ENCODE peak calls at places on chromosomes 2 and 18, in four cellular contexts. K, C, I and F are unnamed samples.

GRCh38 chr2:99825630-99826029 is 316.8 kb downstream of the AFF3 start:
- DNase-seq in C (no peak), I (no peak), K (no peak), F (no peak)

GRCh38 chr2:53058526-53058925 is 709.1 kb upstream of the CHAC2 start:
- DNase-seq in I (no peak), C (peak; percentile 55), K (no peak), F (no peak)

GRCh38 chr2:31828891-31829290 is 181.9 kb downstream of the MEMO1 start:
- DNase-seq in I (no peak), K (no peak), C (no peak), F (no peak)

GRCh38 chr2:130756041-130756720 is 841 bp downstream of the AMER3 start:
- DNase-seq in C (peak; percentile 58), I (no peak), K (no peak), F (peak; percentile 82)

GRCh38 chr2:23433282-23433681 is 48.3 kb downstream of the KLHL29 start:
- DNase-seq in C (no peak), I (no peak), K (peak; percentile 7), F (no peak)

GRCh38 chr2:182616471-182617393 is 99.3 kb upstream of the DNAJC10 start:
- DNase-seq in C (no peak), I (no peak), K (no peak), F (peak; percentile 65)

GRCh38 chr2:105671156-105671555 is 73.6 kb upstream of the NCK2 start:
- DNase-seq in K (no peak), C (no peak), I (peak; percentile 63), F (no peak)

GRCh38 chr2:176653856-176654443 is 384.7 kb downstream of the MTX2 start:
- DNase-seq in I (peak; percentile 25), C (peak; percentile 77), K (peak; percentile 81), F (peak; percentile 69)

GRCh38 chr2:150339951-150340350 is 147.5 kb downstream of the RND3 start:
- DNase-seq in C (no peak), I (no peak), K (no peak), F (no peak)

GRCh38 chr2:233492078-233492477 is 74.5 kb downstream of the USP40 start:
- DNase-seq in K (no peak), I (no peak), C (no peak), F (no peak)

GRCh38 chr2:27370816-27371620 is 602 bp downstream of the SNX17 start:
- DNase-seq in I (peak; percentile 39), K (peak; percentile 56), C (peak; percentile 55), F (no peak)

GRCh38 chr2:168602846-168603406 is 146.9 kb downstream of the CERS6 start:
- DNase-seq in I (no peak), C (no peak), K (no peak), F (no peak)

GRCh38 chr2:237488901-237489860 is 2.1 kb downstream of the MLPH start:
- DNase-seq in C (no peak), K (no peak), I (no peak), F (no peak)

GRCh38 chr18:2970762-2971659 is 41.9 kb downstream of the LPIN2 start:
- DNase-seq in K (no peak), C (no peak), I (no peak), F (no peak)

GRCh38 chr2:172655838-172656573 is 79.6 kb upstream of the RAPGEF4 start:
- DNase-seq in K (no peak), C (no peak), I (no peak), F (no peak)

GRCh38 chr2:161243873-161244272 is 64.4 kb upstream of the PSMD14 start:
- DNase-seq in K (no peak), I (no peak), C (peak; percentile 2), F (no peak)

GRCh38 chr18:35106845-35107148 is 65.6 kb downstream of the MAPRE2 start:
- DNase-seq in C (no peak), I (no peak), K (no peak), F (no peak)

GRCh38 chr2:206984206-206984605 is 44.9 kb downstream of the CPO start:
- DNase-seq in I (no peak), K (no peak), C (no peak), F (no peak)

GRCh38 chr2:221833972-221834371 is 261.9 kb upstream of the EPHA4 start:
- DNase-seq in K (no peak), I (no peak), C (peak; percentile 98), F (peak; percentile 68)

GRCh38 chr2:239375278-239376061 is 25.4 kb downstream of the HDAC4 start:
- DNase-seq in C (no peak), I (no peak), K (no peak), F (no peak)

GRCh38 chr18:28905509-28905908 is 728.6 kb upstream of the CDH2 start:
- DNase-seq in K (no peak), I (no peak), C (no peak), F (no peak)

DNA sequence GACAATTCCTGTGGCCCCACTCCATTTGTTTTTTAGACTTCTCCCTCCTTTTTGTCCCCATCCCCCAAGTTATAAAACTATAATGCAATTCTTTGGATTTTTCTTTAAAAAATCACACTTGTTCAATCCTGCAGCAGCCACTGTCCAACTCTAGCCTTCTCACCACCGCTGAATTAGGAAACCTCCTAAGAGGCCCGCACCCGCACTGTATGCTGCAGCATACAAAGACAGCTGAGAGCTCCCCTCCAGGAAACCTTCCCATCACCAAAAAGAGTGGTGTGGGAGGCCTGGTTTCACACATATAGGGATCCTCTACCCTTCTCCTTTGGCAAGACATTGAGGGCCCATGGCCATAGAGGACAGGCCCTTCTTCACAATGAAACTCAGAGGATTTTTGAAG is 2.9 kb downstream of the PCGF1 start:
- DNase-seq in K (no peak), C (no peak), I (no peak), F (no peak)
- H3K27me3 ChIP-seq in K (peaks cover 17% of the 10 kb centered on the region), C (peaks cover 43% of the 10 kb centered on the region), I (peaks cover 83% of the 10 kb centered on the region), F (no peaks in the 10 kb centered on the region)

GRCh38 chr2:39517622-39518021 is 80.5 kb upstream of the MAP4K3 start:
- DNase-seq in K (no peak), I (no peak), C (no peak), F (no peak)

GRCh38 chr2:39515273-39515896 is 78.3 kb upstream of the MAP4K3 start:
- DNase-seq in K (no peak), C (peak; percentile 39), I (no peak), F (no peak)

GRCh38 chr2:39517102-39517436 is 80.0 kb upstream of the MAP4K3 start:
- DNase-seq in C (no peak), K (no peak), I (no peak), F (no peak)

GRCh38 chr2:39515897-39516346 is 78.8 kb upstream of the MAP4K3 start:
- DNase-seq in I (no peak), K (no peak), C (no peak), F (no peak)

GRCh38 chr2:39516347-39517101 is 79.4 kb upstream of the MAP4K3 start:
- DNase-seq in I (peak; percentile 55), C (no peak), K (no peak), F (no peak)
- H3K4me3 ChIP-seq in I (peak overlapping the region; percentile 0), C (no peak overlapping the region), K (no peak overlapping the region), F (no peak overlapping the region)

GRCh38 chr2:70926042-70926441 is 9.7 kb upstream of the ATP6V1B1 start:
- DNase-seq in C (no peak), I (no peak), K (no peak), F (no peak)

GRCh38 chr2:70921031-70921430 is 14.7 kb upstream of the ATP6V1B1 start:
- DNase-seq in I (no peak), C (no peak), K (no peak), F (no peak)

GRCh38 chr2:70921839-70922590 is 13.7 kb upstream of the ATP6V1B1 start:
- DNase-seq in C (no peak), I (no peak), K (no peak), F (no peak)

GRCh38 chr2:70922591-70923234 is 13.0 kb upstream of the ATP6V1B1 start:
- DNase-seq in K (no peak), I (no peak), C (no peak), F (no peak)

GRCh38 chr2:70923378-70924015 is 12.2 kb upstream of the ATP6V1B1 start:
- DNase-seq in K (no peak), C (peak; percentile 12), I (no peak), F (no peak)
- H3K27me3 ChIP-seq in K (no peaks in the 10 kb centered on the region), C (no peaks in the 10 kb centered on the region), I (peaks cover 27% of the 10 kb centered on the region), F (no peaks in the 10 kb centered on the region)

DNA sequence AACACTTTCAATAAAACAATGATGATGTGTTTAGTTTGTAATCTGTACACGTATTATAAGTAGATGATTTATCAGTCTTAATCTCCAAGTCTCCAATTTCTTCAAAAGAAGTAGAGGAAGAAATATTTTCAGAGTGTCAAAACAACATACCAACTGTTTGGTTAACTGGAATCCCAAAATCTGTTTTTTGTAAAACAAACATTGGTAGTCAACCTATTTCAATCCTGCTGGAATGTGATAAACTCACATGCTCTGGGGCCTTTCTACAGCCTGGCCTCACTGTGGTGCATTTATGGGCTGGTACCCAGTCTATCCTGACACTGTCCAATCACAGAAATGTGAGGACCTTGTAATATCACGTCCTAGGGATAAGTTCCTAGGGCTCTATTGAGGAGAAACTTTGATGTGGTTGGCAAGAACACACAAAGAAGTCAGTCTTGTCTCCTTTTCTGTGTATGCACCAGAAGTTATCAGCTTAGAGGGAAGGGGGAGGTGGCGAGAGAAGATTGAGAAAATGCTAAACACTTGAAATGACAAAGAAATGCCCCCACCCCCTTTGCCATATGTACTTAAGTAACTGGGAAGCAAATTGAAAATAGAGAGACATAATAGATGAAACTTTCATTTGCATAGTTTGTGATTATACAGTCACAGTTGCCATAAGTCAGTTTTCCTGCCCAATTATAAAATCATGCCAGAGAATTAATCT is 47.1 kb downstream of the PRKRA start:
- DNase-seq in C (peak; percentile 62), K (no peak), I (no peak), F (no peak)
- H3K4me3 ChIP-seq in C (no peak overlapping the region), K (no peak overlapping the region), I (no peak overlapping the region), F (no peak overlapping the region)